ENCODE peak calls at places on chromosome 1, in eight cellular contexts. One of them, this sample, is unnamed.

GRCh38 chr1:248872752-248873408 is 14.0 kb upstream of the ZNF692 start:
- DNase-seq in activated naive CD4-positive, alpha-beta T cell treated with Interleukin-2 at 50 U/mL for 16 hours: peak
- DNase-seq in myocyte: peak
- DNase-seq in activated T-cell treated with anti-CD3 and anti-CD28 coated beads for 4 hours: no peak
- DNase-seq in A673: peak
- DNase-seq in GM19239: no peak
- DNase-seq in heart left ventricle: peak
- DNase-seq in activated effector memory CD4-positive, alpha-beta T cell treated with Interleukin-2 at 50 U/mL for 16 hours: no peak
- DNase-seq in this sample: peak

GRCh38 chr1:179823693-179824092 is 53.9 kb downstream of the TOR1AIP2 start:
- DNase-seq in activated naive CD4-positive, alpha-beta T cell treated with Interleukin-2 at 50 U/mL for 16 hours: no peak
- DNase-seq in myocyte: no peak
- DNase-seq in activated T-cell treated with anti-CD3 and anti-CD28 coated beads for 4 hours: no peak
- DNase-seq in A673: no peak
- DNase-seq in GM19239: no peak
- DNase-seq in heart left ventricle: no peak
- DNase-seq in activated effector memory CD4-positive, alpha-beta T cell treated with Interleukin-2 at 50 U/mL for 16 hours: no peak
- DNase-seq in this sample: no peak

GRCh38 chr1:13666317-13666716 is 33.7 kb upstream of the PRDM2 start:
- DNase-seq in activated naive CD4-positive, alpha-beta T cell treated with Interleukin-2 at 50 U/mL for 16 hours: no peak
- DNase-seq in myocyte: no peak
- DNase-seq in activated T-cell treated with anti-CD3 and anti-CD28 coated beads for 4 hours: no peak
- DNase-seq in A673: no peak
- DNase-seq in GM19239: no peak
- DNase-seq in heart left ventricle: no peak
- DNase-seq in activated effector memory CD4-positive, alpha-beta T cell treated with Interleukin-2 at 50 U/mL for 16 hours: no peak
- DNase-seq in this sample: no peak

GRCh38 chr1:27599605-27600499 is 4.1 kb downstream of the AHDC1 start:
- DNase-seq in activated naive CD4-positive, alpha-beta T cell treated with Interleukin-2 at 50 U/mL for 16 hours: no peak
- DNase-seq in myocyte: no peak
- DNase-seq in activated T-cell treated with anti-CD3 and anti-CD28 coated beads for 4 hours: no peak
- DNase-seq in A673: no peak
- DNase-seq in GM19239: no peak
- DNase-seq in heart left ventricle: peak
- DNase-seq in activated effector memory CD4-positive, alpha-beta T cell treated with Interleukin-2 at 50 U/mL for 16 hours: no peak
- DNase-seq in this sample: no peak

GRCh38 chr1:32413507-32414185 is 19.4 kb upstream of the BSDC1 start:
- DNase-seq in activated naive CD4-positive, alpha-beta T cell treated with Interleukin-2 at 50 U/mL for 16 hours: peak
- DNase-seq in myocyte: peak
- DNase-seq in activated T-cell treated with anti-CD3 and anti-CD28 coated beads for 4 hours: peak
- DNase-seq in A673: peak
- DNase-seq in GM19239: peak
- DNase-seq in heart left ventricle: peak
- DNase-seq in activated effector memory CD4-positive, alpha-beta T cell treated with Interleukin-2 at 50 U/mL for 16 hours: peak
- DNase-seq in this sample: no peak

GRCh38 chr1:171160611-171161354 is 24.3 kb upstream of the FMO2 start:
- DNase-seq in activated naive CD4-positive, alpha-beta T cell treated with Interleukin-2 at 50 U/mL for 16 hours: no peak
- DNase-seq in myocyte: no peak
- DNase-seq in activated T-cell treated with anti-CD3 and anti-CD28 coated beads for 4 hours: no peak
- DNase-seq in A673: no peak
- DNase-seq in GM19239: no peak
- DNase-seq in heart left ventricle: no peak
- DNase-seq in activated effector memory CD4-positive, alpha-beta T cell treated with Interleukin-2 at 50 U/mL for 16 hours: no peak
- DNase-seq in this sample: no peak

GRCh38 chr1:175188936-175189335 is 3.6 kb downstream of the KIAA0040 start:
- DNase-seq in activated naive CD4-positive, alpha-beta T cell treated with Interleukin-2 at 50 U/mL for 16 hours: peak
- DNase-seq in myocyte: no peak
- DNase-seq in activated T-cell treated with anti-CD3 and anti-CD28 coated beads for 4 hours: peak
- DNase-seq in A673: no peak
- DNase-seq in GM19239: peak
- DNase-seq in heart left ventricle: peak
- DNase-seq in activated effector memory CD4-positive, alpha-beta T cell treated with Interleukin-2 at 50 U/mL for 16 hours: peak
- DNase-seq in this sample: no peak

GRCh38 chr1:31785020-31785946 is 21.1 kb upstream of the ADGRB2 start:
- DNase-seq in activated naive CD4-positive, alpha-beta T cell treated with Interleukin-2 at 50 U/mL for 16 hours: no peak
- DNase-seq in myocyte: no peak
- DNase-seq in activated T-cell treated with anti-CD3 and anti-CD28 coated beads for 4 hours: no peak
- DNase-seq in A673: no peak
- DNase-seq in GM19239: no peak
- DNase-seq in heart left ventricle: peak
- DNase-seq in activated effector memory CD4-positive, alpha-beta T cell treated with Interleukin-2 at 50 U/mL for 16 hours: no peak
- DNase-seq in this sample: peak

GRCh38 chr1:99648107-99648506 is 2.2 kb downstream of the PALMD start:
- DNase-seq in activated naive CD4-positive, alpha-beta T cell treated with Interleukin-2 at 50 U/mL for 16 hours: no peak
- DNase-seq in myocyte: peak
- DNase-seq in activated T-cell treated with anti-CD3 and anti-CD28 coated beads for 4 hours: no peak
- DNase-seq in A673: peak
- DNase-seq in GM19239: no peak
- DNase-seq in heart left ventricle: peak
- DNase-seq in activated effector memory CD4-positive, alpha-beta T cell treated with Interleukin-2 at 50 U/mL for 16 hours: no peak
- DNase-seq in this sample: no peak